ENCODE peak calls at places on chromosomes 6 and 20, in nine cellular contexts. G is germinal center; C is Right ventricle myocardium superior; D is activated T-helper 2 cell treated with anti-CD3 and anti-CD28 coated beads, Interferon-gamma antibody, Interleukin-2, Interleukin-4, amounts not matched to agents 10 μg/mL and 5 μg/mL and 100 μg/mL, durations not matched to agents 14 hours and 24 hours and 36 hours; P is anterior cingulate cortex; K is activated CD8-positive, alpha-beta memory T cell treated with anti-CD3 and anti-CD28 coated beads, Interleukin-2, amount 50 U/mL, for 48 hours; R is skeletal muscle cell; S is NK-92 treated with Interleukin-12 subunit alpha and Interleukin-12 subunit beta, amount 100 ng/mL, for 24 hours; Y is endodermal cell. H is an unnamed sample.

GRCh38 chr6:23659125-23659524 is 466.9 kb upstream of the NRSN1 start:
- DNase-seq in G (no peak), C (no peak), P (no peak), K (no peak), Y (peak), R (no peak), S (no peak), D (no peak), H (no peak)

GRCh38 chr6:136470044-136470443 is 80.2 kb downstream of the MAP7 start:
- DNase-seq in C (no peak), G (no peak), Y (no peak), R (no peak), K (no peak), S (no peak), P (no peak), D (no peak), H (no peak)

GRCh38 chr6:107033136-107033535 is 5.1 kb downstream of the MTRES1 start:
- DNase-seq in R (no peak), S (no peak), P (no peak), K (no peak), G (no peak), C (no peak), D (no peak), Y (no peak), H (no peak)

GRCh38 chr20:63626424-63627128 is at the start of gene GMEB2:
- DNase-seq in Y (peak), C (peak), K (peak), S (peak), D (peak), R (peak), P (peak), G (peak), H (peak)

GRCh38 chr6:40965046-40965445 is 74.0 kb downstream of the UNC5CL start:
- DNase-seq in Y (no peak), G (no peak), C (no peak), R (no peak), K (no peak), D (no peak), S (no peak), P (no peak), H (no peak)

GRCh38 chr6:163188746-163189145 is 225.8 kb upstream of the QKI start:
- DNase-seq in C (no peak), S (no peak), P (no peak), D (no peak), Y (no peak), K (no peak), R (no peak), G (no peak), H (no peak)

GRCh38 chr20:54075322-54075721 is 4.9 kb upstream of the BCAS1 start:
- DNase-seq in D (no peak), R (no peak), K (no peak), Y (no peak), C (no peak), G (no peak), P (no peak), S (no peak), H (no peak)

GRCh38 chr6:131112252-131112651 is 23.0 kb upstream of the AKAP7 start:
- DNase-seq in R (no peak), K (no peak), P (no peak), G (no peak), C (no peak), Y (no peak), S (no peak), D (no peak), H (no peak)

H was measured in GM13977.